ENCODE peak calls at places on chromosomes 13 and 19, in four cellular contexts. P, O, Q and G are unnamed samples.

GRCh38 chr19:343451-343931 is 1.1 kb downstream of the MIER2 start:
- DNase-seq in P (no peak), O (no peak), Q (no peak), G (no peak)

GRCh38 chr13:40060318-40061007 is 405.0 kb downstream of the COG6 start:
- DNase-seq in P (peak), O (peak), Q (peak), G (peak)

GRCh38 chr13:63910406-63910957 is 2494.8 kb upstream of the PCDH20 start:
- DNase-seq in P (no peak), O (no peak), Q (no peak), G (no peak)

GRCh38 chr13:42752731-42753130 is 28.7 kb upstream of the FAM216B start:
- DNase-seq in P (no peak), O (no peak), Q (no peak), G (no peak)

GRCh38 chr13:39881887-39882286 is 226.4 kb downstream of the COG6 start:
- DNase-seq in P (no peak), O (no peak), Q (no peak), G (no peak)

GRCh38 chr19:50377051-50377441 is 789 bp downstream of the NR1H2 start:
- DNase-seq in P (peak), O (no peak), Q (peak), G (peak)

GRCh38 chr13:82963466-82963865 is 918.8 kb downstream of the SLITRK1 start:
- DNase-seq in P (no peak), O (no peak), Q (no peak), G (no peak)

GRCh38 chr13:73532582-73532981 is 473.8 kb downstream of the KLF5 start:
- DNase-seq in P (no peak), O (no peak), Q (no peak), G (no peak)

GRCh38 chr19:21092107-21092506 is 10.1 kb downstream of the ZNF714 start:
- DNase-seq in P (no peak), O (no peak), Q (no peak), G (no peak)

GRCh38 chr13:49791753-49792549 is 531 bp downstream of the KPNA3 start:
- DNase-seq in P (peak), O (peak), Q (peak), G (peak)

GRCh38 chr19:13953021-13953531 is 767 bp downstream of the DCAF15 start:
- DNase-seq in P (no peak), O (no peak), Q (no peak), G (no peak)

GRCh38 chr13:107373551-107373950 is 805.6 kb upstream of the ARGLU1 start:
- DNase-seq in P (no peak), O (no peak), Q (peak), G (no peak)

GRCh38 chr19:2551172-2551863 is 75.4 kb downstream of the GADD45B start:
- DNase-seq in P (no peak), O (no peak), Q (no peak), G (no peak)

GRCh38 chr13:113654591-113655357 is 3.2 kb downstream of the ATP4B start:
- DNase-seq in P (peak), O (peak), Q (no peak), G (no peak)

GRCh38 chr19:56367829-56368711 is 25.3 kb downstream of the ZNF582 start:
- DNase-seq in P (peak), O (peak), Q (peak), G (peak)

GRCh38 chr19:1315470-1316166 is 29.9 kb downstream of the EFNA2 start:
- DNase-seq in P (no peak), O (no peak), Q (peak), G (peak)

GRCh38 chr19:4598712-4599111 is 39.2 kb upstream of the SEMA6B start:
- DNase-seq in P (no peak), O (no peak), Q (no peak), G (no peak)

GRCh38 chr13:89393758-89394157 is 1722.6 kb downstream of the SLITRK5 start:
- DNase-seq in P (no peak), O (no peak), Q (peak), G (no peak)

GRCh38 chr19:43618921-43619261 is 538 bp downstream of the ZNF428 start:
- DNase-seq in P (no peak), O (no peak), Q (peak), G (peak)

GRCh38 chr13:35704331-35704730 is 227.8 kb upstream of the MAB21L1 start:
- DNase-seq in P (no peak), O (no peak), Q (no peak), G (no peak)

GRCh38 chr19:17889609-17890214 is 18.0 kb downstream of the SLC5A5 start:
- DNase-seq in P (no peak), O (no peak), Q (no peak), G (no peak)

GRCh38 chr19:36528921-36529518 is 949 bp upstream of the ZNF260 start:
- DNase-seq in P (no peak), O (no peak), Q (no peak), G (peak)

GRCh38 chr19:362683-363082 is 18.1 kb upstream of the MIER2 start:
- DNase-seq in P (no peak), O (no peak), Q (no peak), G (no peak)

GRCh38 chr13:109271991-109272454 is 514.4 kb downstream of the IRS2 start:
- DNase-seq in P (no peak), O (no peak), Q (no peak), G (no peak)

GRCh38 chr13:21625366-21625765 is 21.4 kb upstream of the MICU2 start:
- DNase-seq in P (no peak), O (no peak), Q (peak), G (peak)

GRCh38 chr13:49938274-49938673 is 2.1 kb upstream of the SPRYD7 start:
- DNase-seq in P (no peak), O (no peak), Q (no peak), G (no peak)

GRCh38 chr13:37059136-37059847 is at the start of gene SUPT20H:
- DNase-seq in P (peak), O (peak), Q (peak), G (peak)

GRCh38 chr19:6472713-6473112 is 8.6 kb downstream of the CRB3 start:
- DNase-seq in P (no peak), O (no peak), Q (no peak), G (no peak)

GRCh38 chr19:50559636-50560035 is 8.6 kb downstream of the LRRC4B start:
- DNase-seq in P (no peak), O (no peak), Q (no peak), G (no peak)